ENCODE peak calls at places on chromosomes 3 and 15, in ten cellular contexts. S is fibroblast of the aortic adventitia; U is BJ; B is adipocyte; A is heart left ventricle; N is Jurkat, Clone E6-1; R is GM23248; Q is Panc1; F is Peyer's patch; V is CD4-positive, CD25-positive, alpha-beta regulatory T cell. M is an unnamed sample.

GRCh38 chr3:113736548-113737089 is 9.4 kb downstream of the NAA50 start:
- DNase-seq in U (no peak), V (peak), B (peak), S (peak), R (peak), Q (no peak), N (peak), A (no peak), F (no peak), M (no peak)

GRCh38 chr15:26651909-26652308 is 121.0 kb downstream of the GABRB3 start:
- DNase-seq in V (no peak), F (no peak), U (no peak), R (no peak), B (no peak), Q (no peak), A (no peak), S (no peak), N (no peak), M (no peak)

GRCh38 chr3:196645917-196646735 is 6.6 kb downstream of the NRROS start:
- DNase-seq in F (no peak), S (no peak), A (no peak), N (no peak), R (no peak), V (no peak), B (no peak), U (no peak), Q (no peak), M (no peak)

GRCh38 chr3:193782747-193783146 is 189.7 kb downstream of the OPA1 start:
- DNase-seq in N (no peak), F (no peak), Q (no peak), R (no peak), V (no peak), U (no peak), A (no peak), B (no peak), S (no peak), M (no peak)

GRCh38 chr3:184261270-184262165 is at the start of gene CAMK2N2:
- DNase-seq in V (peak), Q (no peak), R (peak), U (no peak), N (no peak), F (peak), S (peak), B (peak), A (peak), M (peak)

GRCh38 chr3:17089314-17089700 is 204.6 kb downstream of the PLCL2 start:
- DNase-seq in A (no peak), Q (no peak), S (no peak), N (no peak), F (no peak), U (no peak), V (no peak), B (peak), R (no peak), M (no peak)

GRCh38 chr15:99432271-99433025 is 133.3 kb upstream of the MEF2A start:
- DNase-seq in N (no peak), R (no peak), Q (no peak), A (peak), V (no peak), S (no peak), F (peak), U (no peak), B (no peak), M (no peak)

GRCh38 chr15:72318408-72318942 is 1.5 kb downstream of the CELF6 start:
- DNase-seq in S (no peak), F (no peak), B (no peak), N (no peak), A (no peak), Q (no peak), U (no peak), R (no peak), V (no peak), M (no peak)

GRCh38 chr3:24812116-24812515 is 317.5 kb upstream of the THRB start:
- DNase-seq in N (no peak), F (no peak), S (no peak), Q (no peak), R (no peak), B (no peak), U (no peak), V (no peak), A (no peak), M (no peak)

GRCh38 chr15:25060472-25060803 is 105.7 kb downstream of the SNRPN start:
- DNase-seq in F (peak), N (no peak), Q (no peak), R (no peak), A (no peak), V (no peak), S (no peak), B (no peak), U (no peak), M (no peak)
- H3K4me3 ChIP-seq in F (no peak), N (no peak), Q (no peak), R (no peak), A (no peak), V (no peak), S (no peak), B (peak), U (no peak), M (peak)

GRCh38 chr15:85618956-85619491 is 175.7 kb downstream of the KLHL25 start:
- DNase-seq in S (peak), R (peak), B (peak), V (peak), U (peak), N (peak), A (peak), Q (no peak), F (peak), M (peak)
- H3K4me3 ChIP-seq in S (peak), R (peak), B (peak), V (peak), U (peak), N (peak), A (peak), Q (no peak), F (peak), M (peak)

GRCh38 chr15:89016549-89017041 is 71.7 kb upstream of the ABHD2 start:
- DNase-seq in Q (no peak), R (peak), A (no peak), N (no peak), S (peak), F (no peak), B (no peak), V (no peak), U (no peak), M (peak)

GRCh38 chr15:89015412-89016097 is 72.7 kb upstream of the ABHD2 start:
- DNase-seq in S (no peak), V (no peak), U (no peak), N (no peak), B (no peak), Q (no peak), F (no peak), A (no peak), R (no peak), M (no peak)

GRCh38 chr15:89018235-89018634 is 70.0 kb upstream of the ABHD2 start:
- DNase-seq in N (no peak), Q (no peak), S (peak), U (no peak), V (no peak), F (no peak), A (peak), B (peak), R (peak), M (peak)

GRCh38 chr15:89019436-89019835 is 68.8 kb upstream of the ABHD2 start:
- DNase-seq in N (no peak), B (peak), U (no peak), Q (no peak), S (peak), R (no peak), V (no peak), F (no peak), A (no peak), M (no peak)

GRCh38 chr15:89017370-89018066 is 70.7 kb upstream of the ABHD2 start:
- DNase-seq in A (peak), S (peak), N (peak), F (peak), B (peak), V (peak), R (peak), Q (peak), U (no peak), M (peak)
- H3K4me3 ChIP-seq in A (peak), S (peak), N (peak), F (no peak), B (peak), V (peak), R (peak), Q (peak), U (peak), M (peak)

GRCh38 chr15:91865486-91865885 is 12.0 kb downstream of the SLCO3A1 start:
- DNase-seq in A (no peak), V (no peak), F (no peak), N (no peak), R (no peak), B (no peak), U (no peak), Q (no peak), S (no peak), M (peak)

GRCh38 chr15:91866371-91866905 is 12.9 kb downstream of the SLCO3A1 start:
- DNase-seq in B (peak), V (no peak), U (no peak), A (no peak), N (peak), Q (no peak), S (peak), F (no peak), R (peak), M (peak)

GRCh38 chr15:91865903-91866302 is 12.4 kb downstream of the SLCO3A1 start:
- DNase-seq in A (no peak), Q (no peak), F (no peak), V (no peak), U (no peak), B (peak), R (peak), S (no peak), N (no peak), M (no peak)

GRCh38 chr15:91866971-91867372 is 13.5 kb downstream of the SLCO3A1 start:
- DNase-seq in S (peak), B (peak), Q (no peak), V (no peak), F (no peak), A (peak), N (no peak), U (no peak), R (peak), M (peak)

DNA sequence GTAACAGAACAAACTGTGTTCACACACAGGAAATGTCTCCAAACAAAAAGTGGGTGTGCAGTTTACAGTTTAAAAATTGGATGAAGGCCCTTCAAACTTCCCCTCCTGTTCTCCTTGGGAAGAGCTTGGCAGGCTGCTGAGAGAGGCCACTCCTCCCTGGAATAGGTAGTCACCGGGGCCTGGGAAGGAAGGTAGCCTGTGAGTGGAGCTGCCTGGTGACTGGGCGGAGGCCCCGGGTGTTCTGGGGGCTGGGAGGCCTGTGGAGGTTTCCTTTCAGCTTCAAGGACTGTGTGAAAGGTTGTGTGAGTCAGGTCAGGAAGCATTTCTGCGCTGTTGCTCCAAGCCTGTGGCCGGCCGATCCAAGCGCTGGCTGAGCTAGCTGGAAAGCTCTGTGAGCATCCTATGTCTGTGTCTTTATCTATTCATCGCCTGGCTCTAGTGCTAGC is 14.1 kb downstream of the SLCO3A1 start:
- DNase-seq in Q (peak), N (no peak), F (peak), R (peak), U (peak), S (peak), B (peak), A (peak), V (no peak), M (peak)
- H3K4me3 ChIP-seq in Q (peak), N (no peak), F (no peak), R (peak), U (no peak), S (peak), B (peak), A (peak), V (no peak), M (peak)

GRCh38 chr3:66450389-66451022 is 50.3 kb downstream of the LRIG1 start:
- DNase-seq in S (peak), U (no peak), A (no peak), B (peak), N (no peak), Q (no peak), V (no peak), F (peak), R (peak), M (no peak)
- H3K4me3 ChIP-seq in S (no peak), U (no peak), A (peak), B (peak), N (no peak), Q (no peak), V (no peak), F (no peak), R (peak), M (peak)

DNA sequence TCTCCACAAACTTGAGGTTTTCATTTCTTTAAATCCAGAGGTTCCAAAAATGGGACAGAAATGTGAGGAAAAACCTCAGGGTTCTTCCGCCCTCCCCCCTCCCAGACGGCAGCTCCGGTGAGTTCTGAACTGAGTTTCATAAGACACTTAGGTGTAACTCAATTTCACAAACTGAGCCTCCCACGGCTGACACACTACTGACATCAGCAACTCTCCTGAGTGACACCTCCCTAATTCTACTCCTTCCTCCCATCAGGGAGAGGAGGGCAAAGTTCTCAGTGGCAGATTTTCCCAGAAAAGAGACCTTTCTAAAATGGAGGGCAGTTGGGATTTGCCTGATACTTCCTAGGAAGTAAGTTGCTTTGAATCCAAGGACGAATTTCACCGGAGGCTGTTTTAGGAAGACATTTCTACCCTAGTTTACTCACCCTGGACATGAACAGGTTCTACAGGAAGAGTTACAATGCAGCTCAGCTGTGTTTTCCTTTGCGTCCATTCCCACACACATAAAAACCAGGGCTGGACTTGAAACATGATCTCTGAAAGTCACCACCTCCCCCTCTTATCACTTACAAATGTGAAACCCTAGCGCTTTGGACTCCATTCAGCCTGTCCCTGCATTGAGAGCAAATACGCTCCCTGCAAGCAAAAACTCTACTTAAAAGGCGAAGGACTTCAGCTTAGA is 78.1 kb upstream of the LMOD3 start:
- DNase-seq in A (no peak), Q (no peak), U (peak), N (no peak), S (peak), B (peak), F (peak), V (no peak), R (no peak), M (no peak)
- H3K4me3 ChIP-seq in A (peak), Q (peak), U (no peak), N (no peak), S (peak), B (peak), F (peak), V (peak), R (no peak), M (peak)

GRCh38 chr3:32403663-32404062 is 12.0 kb downstream of the CMTM7 start:
- DNase-seq in A (no peak), V (no peak), N (no peak), R (no peak), U (no peak), F (no peak), S (no peak), Q (no peak), B (no peak), M (no peak)

GRCh38 chr3:32399030-32399620 is 7.5 kb downstream of the CMTM7 start:
- DNase-seq in N (peak), B (peak), F (no peak), V (peak), Q (no peak), A (no peak), R (peak), S (peak), U (no peak), M (no peak)

GRCh38 chr3:32401541-32402052 is 9.9 kb downstream of the CMTM7 start:
- DNase-seq in S (peak), V (peak), Q (no peak), B (peak), A (peak), N (no peak), F (peak), U (no peak), R (peak), M (peak)

GRCh38 chr3:32398531-32398930 is 6.9 kb downstream of the CMTM7 start:
- DNase-seq in U (no peak), S (no peak), A (peak), Q (no peak), R (no peak), F (no peak), V (no peak), B (no peak), N (no peak), M (peak)

GRCh38 chr3:32401141-32401540 is 9.5 kb downstream of the CMTM7 start:
- DNase-seq in U (no peak), R (no peak), F (no peak), B (peak), N (no peak), S (no peak), Q (no peak), A (no peak), V (no peak), M (no peak)
- H3K4me3 ChIP-seq in U (peak), R (peak), F (peak), B (peak), N (no peak), S (peak), Q (peak), A (peak), V (peak), M (peak)

M was measured in coronary artery.